ENCODE peak calls at places on chromosomes 11 and 22, in six cellular contexts. O is breast epithelium, W is upper lobe of left lung, Q is A549, M is prostate gland, Y is GM12878. L is an unnamed sample.

GRCh38 chr22:19177164-19178064 is 1.1 kb downstream of the SLC25A1 start:
- DNase-seq in O (no peak), W (no peak), Q (no peak), M (no peak), Y (no peak), L (no peak)

GRCh38 chr11:108983621-108984020 is 318.8 kb downstream of the DDX10 start:
- DNase-seq in O (no peak), W (no peak), Q (no peak), M (no peak), Y (no peak), L (no peak)

GRCh38 chr11:34667810-34668582 is 47.1 kb downstream of the EHF start:
- DNase-seq in O (peak; percentile 68), W (no peak), Q (peak; percentile 84), M (peak; percentile 96), Y (no peak), L (no peak)

GRCh38 chr22:19786264-19786585 is 25.6 kb downstream of the TBX1 start:
- DNase-seq in O (no peak), W (no peak), Q (no peak), M (no peak), Y (no peak), L (no peak)

GRCh38 chr11:2816941-2817421 is 68.6 kb downstream of the CDKN1C start:
- DNase-seq in O (no peak), W (no peak), Q (no peak), M (peak; percentile 32), Y (no peak), L (no peak)

GRCh38 chr22:42930810-42931420 is 73.8 kb upstream of the ARFGAP3 start:
- DNase-seq in O (no peak), W (no peak), Q (peak; percentile 33), M (no peak), Y (no peak), L (no peak)

GRCh38 chr22:17637490-17638181 is 921 bp upstream of the BCL2L13 start:
- DNase-seq in O (no peak), W (no peak), Q (no peak), M (no peak), Y (no peak), L (no peak)

GRCh38 chr11:73186294-73186850 is 31.7 kb upstream of the P2RY2 start:
- DNase-seq in O (no peak), W (no peak), Q (peak; percentile 29), M (peak; percentile 55), Y (no peak), L (no peak)

GRCh38 chr11:94201004-94201465 is 72.4 kb downstream of the PANX1 start:
- DNase-seq in O (no peak), W (no peak), Q (peak; percentile 85), M (no peak), Y (no peak), L (no peak)

GRCh38 chr11:66268953-66269906 is 791 bp downstream of the RAB1B start:
- DNase-seq in O (no peak), W (no peak), Q (peak; percentile 45), M (no peak), Y (no peak), L (no peak)

GRCh38 chr11:19922689-19923035 is 210.0 kb downstream of the NAV2 start:
- DNase-seq in O (no peak), W (no peak), Q (no peak), M (no peak), Y (no peak), L (no peak)

GRCh38 chr22:46734830-46735453 is 3.1 kb downstream of the CERK start:
- DNase-seq in O (no peak), W (peak; percentile 80), Q (no peak), M (no peak), Y (peak; percentile 56), L (no peak)

GRCh38 chr11:128125723-128126122 is 461.6 kb downstream of the ETS1 start:
- DNase-seq in O (no peak), W (no peak), Q (no peak), M (no peak), Y (no peak), L (no peak)

GRCh38 chr11:23079382-23079813 is 219.1 kb upstream of the CCDC179 start:
- DNase-seq in O (no peak), W (no peak), Q (no peak), M (no peak), Y (no peak), L (no peak)

GRCh38 chr22:39244073-39244495 is 698 bp downstream of the PDGFB start:
- DNase-seq in O (no peak), W (no peak), Q (peak; percentile 23), M (peak; percentile 13), Y (no peak), L (no peak)

GRCh38 chr11:134995746-134996145 is 583.7 kb upstream of the B3GAT1 start:
- DNase-seq in O (no peak), W (no peak), Q (no peak), M (no peak), Y (no peak), L (no peak)

GRCh38 chr22:36236338-36237319 is 2.7 kb downstream of the APOL2 start:
- DNase-seq in O (no peak), W (no peak), Q (no peak), M (no peak), Y (no peak), L (no peak)

GRCh38 chr22:36238348-36239149 is 778 bp downstream of the APOL2 start:
- DNase-seq in O (no peak), W (peak; percentile 46), Q (no peak), M (peak; percentile 27), Y (no peak), L (no peak)

GRCh38 chr22:36237462-36238347 is 1.6 kb downstream of the APOL2 start:
- DNase-seq in O (no peak), W (no peak), Q (no peak), M (no peak), Y (no peak), L (no peak)

GRCh38 chr22:36239150-36239400 is 252 bp downstream of the APOL2 start:
- DNase-seq in O (no peak), W (no peak), Q (no peak), M (no peak), Y (no peak), L (no peak)

DNA sequence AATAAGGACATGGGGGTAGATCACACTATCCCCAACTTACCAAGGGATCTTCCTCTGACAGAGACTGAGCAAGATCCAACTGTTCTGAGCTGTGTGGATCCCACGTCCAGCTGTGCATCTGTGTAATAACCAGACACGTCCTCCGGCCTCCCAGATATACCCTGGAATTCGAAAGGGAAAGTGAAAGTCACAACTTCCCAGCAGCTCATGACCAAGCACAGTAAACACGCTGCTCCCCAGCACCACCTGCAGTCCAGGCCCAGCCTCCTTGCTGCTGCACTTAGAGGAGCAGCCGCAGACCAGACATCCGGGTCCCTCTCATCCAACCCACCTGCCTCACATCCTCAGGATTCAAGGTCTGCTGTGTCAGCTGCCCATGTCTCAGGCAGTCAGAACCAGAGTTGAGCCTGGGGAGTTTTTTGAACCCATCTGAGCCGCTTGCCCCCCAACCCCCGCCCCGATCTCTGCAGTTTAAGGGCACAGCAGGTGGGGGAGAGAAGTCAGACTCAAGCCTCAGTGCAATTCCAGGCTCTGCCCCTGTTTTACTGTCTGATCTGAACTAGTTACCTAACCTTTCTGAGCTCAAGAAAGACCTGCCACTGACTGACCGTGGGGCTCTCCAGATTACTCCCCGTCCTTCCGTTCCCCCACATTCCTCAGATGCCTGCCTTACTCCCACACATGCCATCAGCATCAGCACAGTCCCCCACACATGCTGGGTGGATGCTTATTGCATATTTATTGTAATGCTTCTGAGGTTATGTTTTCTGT is at the start of gene APOL2:
- DNase-seq in O (peak; percentile 90), W (peak; percentile 97), Q (peak; percentile 85), M (peak; percentile 92), Y (peak; percentile 75), L (peak; percentile 89)
- TF ChIP-seq POLR2A in O (peak; percentile 43), W (peak; percentile 84), Q (no peak), M (peak; percentile 88), Y (peak; percentile 69), L (peak; percentile 79)

GRCh38 chr11:113906515-113906914 is 1.9 kb downstream of the HTR3B start:
- DNase-seq in O (no peak), W (no peak), Q (no peak), M (no peak), Y (no peak), L (no peak)

GRCh38 chr11:113904379-113905101 is at the start of gene HTR3B:
- DNase-seq in O (no peak), W (no peak), Q (no peak), M (no peak), Y (no peak), L (no peak)

GRCh38 chr11:113907681-113908080 is 3.1 kb downstream of the HTR3B start:
- DNase-seq in O (no peak), W (no peak), Q (no peak), M (no peak), Y (no peak), L (no peak)

GRCh38 chr11:113907155-113907554 is 2.6 kb downstream of the HTR3B start:
- DNase-seq in O (no peak), W (no peak), Q (no peak), M (no peak), Y (no peak), L (no peak)

GRCh38 chr11:113906038-113906437 is 1.4 kb downstream of the HTR3B start:
- DNase-seq in O (no peak), W (peak; percentile 33), Q (peak; percentile 54), M (peak; percentile 84), Y (no peak), L (no peak)
- TF ChIP-seq CTCF in O (peak; percentile 12), W (no peak), Q (peak; percentile 14), M (peak; percentile 55), Y (no peak), L (no peak)

DNA sequence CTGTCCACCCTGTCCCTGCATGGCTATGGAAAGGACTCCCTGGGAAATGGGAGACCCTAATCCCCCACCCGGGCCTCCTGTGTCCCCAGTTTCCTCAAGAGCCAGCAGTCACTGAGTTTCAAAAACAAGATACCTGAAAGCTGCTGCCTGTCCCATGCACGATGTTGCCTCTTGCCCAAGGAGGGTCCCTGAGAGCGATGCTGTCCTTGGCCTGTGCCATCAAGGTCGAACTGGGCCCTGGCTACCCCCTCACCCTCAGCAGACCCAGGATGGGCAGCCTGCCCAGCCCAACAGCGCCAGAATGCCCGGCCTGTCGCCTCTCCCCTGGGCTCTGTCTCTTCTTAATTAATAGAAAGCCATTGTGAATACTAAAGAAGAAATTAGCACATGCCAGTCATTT is 104.5 kb upstream of the LMO1 start:
- DNase-seq in O (peak; percentile 39), W (no peak), Q (no peak), M (no peak), Y (no peak), L (no peak)
- TF ChIP-seq POLR2A in O (no peak), W (no peak), Q (no peak), M (no peak), Y (no peak), L (no peak)

GRCh38 chr11:64089493-64089892 is 53.8 kb downstream of the FLRT1 start:
- DNase-seq in O (no peak), W (peak; percentile 72), Q (no peak), M (no peak), Y (no peak), L (no peak)

GRCh38 chr11:64089915-64090810 is 54.4 kb downstream of the FLRT1 start:
- DNase-seq in O (no peak), W (no peak), Q (no peak), M (no peak), Y (no peak), L (no peak)

GRCh38 chr11:64086263-64086938 is 50.7 kb downstream of the FLRT1 start:
- DNase-seq in O (no peak), W (no peak), Q (peak; percentile 30), M (no peak), Y (no peak), L (peak; percentile 20)

GRCh38 chr11:64089027-64089360 is 53.3 kb downstream of the FLRT1 start:
- DNase-seq in O (no peak), W (peak; percentile 63), Q (no peak), M (no peak), Y (no peak), L (no peak)

GRCh38 chr11:64088159-64089026 is 52.7 kb downstream of the FLRT1 start:
- DNase-seq in O (no peak), W (peak; percentile 30), Q (peak; percentile 51), M (peak; percentile 32), Y (no peak), L (no peak)
- TF ChIP-seq CTCF in O (no peak), W (no peak), Q (peak; percentile 46), M (peak; percentile 54), Y (peak; percentile 32), L (peak; percentile 15)

L was measured in tibial nerve.